ENCODE peak calls at places on chromosomes 7 and 10, in five cellular contexts. I, N, W, G and Q are unnamed samples.

GRCh38 chr10:124739119-124739921 is 4.9 kb downstream of the FAM53B start:
- DNase-seq in I (no peak), N (no peak), W (no peak), G (no peak), Q (no peak)

GRCh38 chr7:150854066-150855000 is 2.0 kb downstream of the AOC1 start:
- DNase-seq in I (no peak), N (no peak), W (no peak), G (no peak), Q (no peak)

GRCh38 chr10:59622320-59622901 is 87.2 kb downstream of the SLC16A9 start:
- DNase-seq in I (peak; percentile 42), N (no peak), W (peak; percentile 48), G (peak; percentile 67), Q (no peak)

GRCh38 chr10:60901561-60902235 is 42.3 kb downstream of the RHOBTB1 start:
- DNase-seq in I (no peak), N (no peak), W (peak; percentile 49), G (no peak), Q (no peak)

GRCh38 chr7:28500143-28500542 is 87.8 kb downstream of the CREB5 start:
- DNase-seq in I (no peak), N (no peak), W (no peak), G (no peak), Q (no peak)

GRCh38 chr7:113087278-113087998 is 811 bp upstream of the GPR85 start:
- DNase-seq in I (no peak), N (no peak), W (no peak), G (no peak), Q (no peak)

GRCh38 chr7:120856621-120857352 is 1.2 kb downstream of the TSPAN12 start:
- DNase-seq in I (peak; percentile 38), N (peak; percentile 67), W (no peak), G (peak; percentile 29), Q (peak; percentile 26)

GRCh38 chr10:97701438-97702064 is 12.0 kb upstream of the MARVELD1 start:
- DNase-seq in I (peak; percentile 53), N (no peak), W (peak; percentile 56), G (no peak), Q (peak; percentile 53)

GRCh38 chr7:37920619-37921339 is at the start of gene EPDR1:
- DNase-seq in I (peak; percentile 75), N (peak; percentile 63), W (no peak), G (peak; percentile 37), Q (no peak)

GRCh38 chr7:144004703-144005102 is 4.6 kb downstream of the OR6B1 start:
- DNase-seq in I (no peak), N (no peak), W (no peak), G (no peak), Q (no peak)

GRCh38 chr10:97320480-97321031 is 1.5 kb downstream of the FRAT1 start:
- DNase-seq in I (peak; percentile 32), N (peak; percentile 67), W (peak; percentile 29), G (no peak), Q (no peak)

GRCh38 chr10:79407811-79408795 is 37.3 kb downstream of the ZCCHC24 start:
- DNase-seq in I (peak; percentile 51), N (peak; percentile 79), W (peak; percentile 66), G (no peak), Q (no peak)

GRCh38 chr10:101857802-101858476 is 14.3 kb upstream of the KCNIP2 start:
- DNase-seq in I (no peak), N (no peak), W (no peak), G (no peak), Q (no peak)

GRCh38 chr7:24604640-24605039 is 31.4 kb downstream of the PALS2 start:
- DNase-seq in I (no peak), N (no peak), W (no peak), G (no peak), Q (no peak)

GRCh38 chr10:80522756-80523363 is 14.8 kb upstream of the SH2D4B start:
- DNase-seq in I (no peak), N (no peak), W (no peak), G (no peak), Q (no peak)

GRCh38 chr10:35887686-35888085 is 245.6 kb upstream of the FZD8 start:
- DNase-seq in I (peak; percentile 63), N (no peak), W (no peak), G (no peak), Q (no peak)

GRCh38 chr7:95251966-95252365 is 72.4 kb downstream of the PON1 start:
- DNase-seq in I (no peak), N (no peak), W (no peak), G (no peak), Q (no peak)

GRCh38 chr7:132424821-132425739 is 151.2 kb downstream of the PLXNA4 start:
- DNase-seq in I (no peak), N (no peak), W (no peak), G (no peak), Q (no peak)

GRCh38 chr7:123723913-123724312 is 24.9 kb downstream of the WASL start:
- DNase-seq in I (no peak), N (no peak), W (no peak), G (no peak), Q (no peak)

GRCh38 chr7:117020605-117021002 is 67.3 kb downstream of the ST7 start:
- DNase-seq in I (no peak), N (no peak), W (no peak), G (no peak), Q (no peak)

GRCh38 chr7:106125417-106125816 is 13.3 kb upstream of the SYPL1 start:
- DNase-seq in I (no peak), N (no peak), W (no peak), G (no peak), Q (no peak)

GRCh38 chr10:33334170-33334838 is at the start of gene NRP1:
- DNase-seq in I (peak; percentile 32), N (no peak), W (no peak), G (no peak), Q (peak; percentile 15)

GRCh38 chr10:33335800-33336605 is 1.5 kb upstream of the NRP1 start:
- DNase-seq in I (peak; percentile 69), N (peak; percentile 74), W (peak; percentile 69), G (no peak), Q (peak; percentile 19)

GRCh38 chr10:33333260-33334169 is 952 bp downstream of the NRP1 start:
- DNase-seq in I (peak; percentile 13), N (no peak), W (no peak), G (no peak), Q (no peak)

GRCh38 chr10:33335550-33335799 is 1.0 kb upstream of the NRP1 start:
- DNase-seq in I (peak; percentile 27), N (no peak), W (no peak), G (no peak), Q (peak; percentile 24)

DNA sequence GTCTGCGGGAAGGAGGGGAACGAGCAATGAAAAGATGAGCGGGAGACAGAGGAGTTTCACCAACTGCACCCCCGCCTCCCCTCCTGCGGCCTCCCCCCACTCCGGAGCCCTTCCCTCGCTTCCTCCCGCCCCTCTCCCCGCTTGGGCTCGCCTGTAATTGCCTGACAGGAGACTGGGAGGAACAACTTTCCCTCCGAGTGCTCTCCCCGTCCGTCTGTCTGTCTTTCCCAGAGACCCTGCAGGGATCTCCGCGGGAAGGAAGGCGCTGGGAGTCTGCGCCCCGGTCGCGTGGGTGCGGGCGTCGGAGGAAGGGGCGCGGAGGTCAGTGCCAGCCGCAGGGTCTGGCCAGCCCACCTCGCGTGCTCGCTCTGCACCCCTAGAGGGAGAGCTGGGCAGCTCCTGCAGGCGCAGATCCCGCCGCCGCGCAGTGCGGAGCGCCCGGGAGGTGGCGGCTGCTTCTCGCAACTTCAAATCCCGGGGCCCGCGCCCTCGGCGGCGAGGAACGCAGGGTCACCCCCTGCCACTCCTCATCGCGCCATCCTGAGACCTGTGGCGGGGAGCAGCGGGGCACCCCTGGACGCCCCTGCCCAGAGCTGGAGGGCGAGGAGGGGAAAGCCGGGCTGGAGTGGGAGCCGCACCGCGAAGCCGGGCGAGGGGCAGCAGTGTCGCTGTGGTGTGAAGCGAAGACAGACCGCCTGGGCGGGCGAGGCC is 527 bp upstream of the NRP1 start:
- DNase-seq in I (peak; percentile 66), N (peak; percentile 86), W (peak; percentile 57), G (peak; percentile 24), Q (peak; percentile 27)
- TF ChIP-seq POLR2A in I (peak; percentile 18), N (no peak), W (no peak), G (no peak), Q (no peak)

GRCh38 chr10:14717570-14717969 is 57.1 kb downstream of the FAM107B start:
- DNase-seq in I (no peak), N (no peak), W (no peak), G (no peak), Q (no peak)
- TF ChIP-seq POLR2AphosphoS5 in I (no peak), N (no peak), W (no peak), G (no peak), Q (no peak)

GRCh38 chr7:100222445-100223132 is 2.8 kb downstream of the PVRIG start:
- DNase-seq in I (no peak), N (no peak), W (no peak), G (no peak), Q (no peak)

GRCh38 chr7:100220833-100221718 is 1.3 kb downstream of the PVRIG start:
- DNase-seq in I (peak; percentile 68), N (no peak), W (peak; percentile 34), G (no peak), Q (peak; percentile 60)

GRCh38 chr7:100221767-100222444 is 2.2 kb downstream of the PVRIG start:
- DNase-seq in I (no peak), N (no peak), W (no peak), G (no peak), Q (no peak)

GRCh38 chr7:100215895-100216294 is 3.9 kb upstream of the PVRIG start:
- DNase-seq in I (no peak), N (no peak), W (peak; percentile 44), G (no peak), Q (no peak)

DNA sequence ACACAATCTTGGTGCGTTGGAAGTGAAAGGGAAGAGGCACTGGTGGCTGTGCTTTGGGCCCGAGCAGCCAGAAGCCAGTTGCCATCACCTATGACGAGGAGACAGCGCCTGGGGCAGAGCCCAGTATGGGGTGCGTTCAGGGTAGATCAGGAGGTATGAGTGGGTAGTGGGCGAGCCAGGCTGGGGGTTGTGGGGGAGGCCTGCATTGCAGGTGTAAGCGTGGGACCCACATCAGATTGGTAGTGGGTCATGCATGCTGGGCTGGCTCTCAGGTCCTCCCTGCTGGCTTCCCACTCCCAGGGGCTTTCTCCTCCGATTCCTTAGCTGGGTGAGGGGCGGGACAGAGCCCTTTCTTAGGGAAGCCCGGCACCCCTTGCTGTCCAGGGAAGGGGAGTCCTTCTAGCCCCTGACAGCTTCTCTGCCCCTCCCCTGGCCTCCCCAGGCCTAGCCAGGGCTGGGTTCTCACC is 445 bp upstream of the PVRIG start:
- DNase-seq in I (no peak), N (no peak), W (no peak), G (no peak), Q (no peak)
- TF ChIP-seq POLR2A in I (no peak), N (no peak), W (no peak), G (no peak), Q (no peak)

GRCh38 chr10:71817831-71818268 is 33.2 kb downstream of the PSAP start:
- DNase-seq in I (no peak), N (no peak), W (no peak), G (no peak), Q (no peak)
- TF ChIP-seq POLR2AphosphoS5 in I (no peak), N (peak; percentile 6), W (no peak), G (no peak), Q (no peak)

GRCh38 chr10:52250562-52250961 is 63.5 kb upstream of the DKK1 start:
- DNase-seq in I (no peak), N (no peak), W (no peak), G (no peak), Q (no peak)
- TF ChIP-seq POLR2A in I (no peak), N (no peak), W (no peak), G (no peak), Q (no peak)